ENCODE peak calls at places on chromosomes 12 and 14, in eight cellular contexts. C is Peyer's patch; Y is left ventricle myocardium inferior; W is WTC11; G is ELR; O is stimulated activated naive CD8-positive, alpha-beta T cell treated with anti-CD3 and anti-CD28 coated beads, Interleukin-15, Interleukin-2, amounts not matched to agents 100 U/mL and 50 U/mL, for 24 hours; T is endothelial cell; J is activated naive CD4-positive, alpha-beta T cell treated with anti-CD3 and anti-CD28 coated beads for 36 hours. S is an unnamed sample.

GRCh38 chr12:12999276-12999958 is 648 bp downstream of the HEBP1 start:
- DNase-seq in C (peak; percentile 75), Y (no peak), W (no peak), G (peak; percentile 58), O (no peak), T (peak; percentile 41), J (peak; percentile 47), S (no peak)

GRCh38 chr14:72921396-72921795 is 4.9 kb upstream of the DCAF4 start:
- DNase-seq in C (no peak), Y (no peak), W (no peak), G (peak; percentile 39), O (no peak), T (no peak), J (no peak), S (no peak)

GRCh38 chr12:88897723-88898122 is 317.5 kb upstream of the KITLG start:
- DNase-seq in C (no peak), Y (no peak), W (no peak), G (peak; percentile 14), O (no peak), T (no peak), J (no peak), S (no peak)

GRCh38 chr12:56989866-56990610 is 16.3 kb downstream of the ZBTB39 start:
- DNase-seq in C (no peak), Y (no peak), W (no peak), G (peak; percentile 24), O (no peak), T (no peak), J (no peak), S (no peak)

GRCh38 chr14:75566321-75566720 is 12.1 kb upstream of the FLVCR2 start:
- DNase-seq in C (no peak), Y (no peak), W (no peak), G (peak; percentile 41), O (peak; percentile 76), T (no peak), J (peak; percentile 96), S (no peak)

GRCh38 chr14:36582011-36582873 is at the start of gene NKX2-8:
- DNase-seq in C (no peak), Y (no peak), W (peak; percentile 51), G (no peak), O (no peak), T (peak; percentile 16), J (no peak), S (no peak)

GRCh38 chr12:95908573-95908972 is 33.8 kb downstream of the CCDC38 start:
- DNase-seq in C (no peak), Y (no peak), W (no peak), G (peak; percentile 43), O (no peak), T (no peak), J (no peak), S (peak; percentile 8)

GRCh38 chr12:40622246-40622838 is 69.9 kb upstream of the CNTN1 start:
- DNase-seq in C (peak; percentile 72), Y (no peak), W (peak; percentile 71), G (peak; percentile 34), O (peak; percentile 39), T (peak; percentile 55), J (peak; percentile 53), S (peak; percentile 12)

GRCh38 chr12:76029982-76030377 is 1.6 kb downstream of the PHLDA1 start:
- DNase-seq in C (no peak), Y (no peak), W (peak; percentile 22), G (peak; percentile 59), O (peak; percentile 33), T (peak; percentile 22), J (no peak), S (no peak)

GRCh38 chr12:120903818-120904773 is at the start of gene SPPL3:
- DNase-seq in C (peak; percentile 97), Y (peak; percentile 96), W (peak; percentile 94), G (peak; percentile 91), O (peak; percentile 96), T (peak; percentile 94), J (peak; percentile 91), S (peak; percentile 51)

GRCh38 chr14:61451491-61451890 is 130.1 kb downstream of the PRKCH start:
- DNase-seq in C (no peak), Y (no peak), W (no peak), G (no peak), O (peak; percentile 4), T (no peak), J (no peak), S (no peak)

GRCh38 chr12:89160716-89161123 is 191.6 kb downstream of the DUSP6 start:
- DNase-seq in C (peak; percentile 61), Y (peak; percentile 67), W (no peak), G (peak; percentile 97), O (peak; percentile 56), T (no peak), J (peak; percentile 64), S (peak; percentile 86)

GRCh38 chr14:84468153-84468552 is 1061.8 kb upstream of the FLRT2 start:
- DNase-seq in C (no peak), Y (no peak), W (no peak), G (peak; percentile 33), O (no peak), T (no peak), J (no peak), S (no peak)

GRCh38 chr12:89895591-89895990 is 187.0 kb upstream of the ATP2B1 start:
- DNase-seq in C (no peak), Y (no peak), W (no peak), G (no peak), O (no peak), T (no peak), J (no peak), S (no peak)

GRCh38 chr14:33946679-33947078 is 4.2 kb downstream of the EGLN3 start:
- DNase-seq in C (no peak), Y (no peak), W (no peak), G (no peak), O (no peak), T (no peak), J (no peak), S (no peak)

GRCh38 chr14:98176910-98177309 is 1095.1 kb downstream of the BCL11B start:
- DNase-seq in C (no peak), Y (no peak), W (no peak), G (no peak), O (no peak), T (no peak), J (peak; percentile 59), S (no peak)